ENCODE peak calls at places on chromosomes 16 and 17, in five cellular contexts. A is stomach, D is body of pancreas, W is upper lobe of right lung, H is esophagus squamous epithelium. Y is an unnamed sample. For H3K4me1, the result is how much of the 10 kb centered on the place peaks cover.

GRCh38 chr17:21376835-21377690 is 906 bp downstream of the KCNJ12 start:
- DNase-seq in A (peak), D (peak), H (no peak), W (no peak), Y (no peak)

GRCh38 chr16:73171380-73171779 is 123.5 kb upstream of the ZFHX3 start:
- DNase-seq in A (no peak), D (no peak), W (no peak), H (no peak), Y (no peak)

GRCh38 chr17:3038941-3039340 is 24.5 kb downstream of the OR1D5 start:
- DNase-seq in D (no peak), A (no peak), H (no peak), W (peak), Y (no peak)

GRCh38 chr16:14562691-14563491 is 67.2 kb downstream of the PARN start:
- DNase-seq in H (no peak), W (no peak), D (peak), A (peak), Y (no peak)

GRCh38 chr16:11759163-11759834 is 16.6 kb upstream of the TXNDC11 start:
- DNase-seq in D (peak), H (no peak), W (no peak), A (peak), Y (no peak)

GRCh38 chr16:51982715-51983680 is 563.9 kb downstream of the TOX3 start:
- DNase-seq in D (peak), H (no peak), W (no peak), A (peak), Y (peak)

GRCh38 chr17:79814966-79815835 is 18.3 kb upstream of the CBX8 start:
- DNase-seq in D (peak), W (peak), H (no peak), A (peak), Y (no peak)

GRCh38 chr16:80563066-80563465 is 22.3 kb downstream of the DYNLRB2 start:
- DNase-seq in A (no peak), W (no peak), H (no peak), D (no peak), Y (no peak)

GRCh38 chr17:77594416-77595209 is 363.9 kb upstream of the TNRC6C start:
- DNase-seq in W (peak), H (no peak), D (no peak), A (no peak), Y (no peak)

GRCh38 chr17:46129302-46129701 is 63.9 kb downstream of the KANSL1 start:
- DNase-seq in A (no peak), W (no peak), H (no peak), D (no peak), Y (no peak)

GRCh38 chr16:57541754-57542435 is 548 bp upstream of the ADGRG5 start:
- DNase-seq in W (no peak), H (no peak), D (no peak), A (no peak), Y (no peak)

GRCh38 chr17:68301438-68301959 is 10.2 kb downstream of the ARSG start:
- DNase-seq in A (no peak), W (no peak), D (no peak), H (no peak), Y (no peak)

DNA sequence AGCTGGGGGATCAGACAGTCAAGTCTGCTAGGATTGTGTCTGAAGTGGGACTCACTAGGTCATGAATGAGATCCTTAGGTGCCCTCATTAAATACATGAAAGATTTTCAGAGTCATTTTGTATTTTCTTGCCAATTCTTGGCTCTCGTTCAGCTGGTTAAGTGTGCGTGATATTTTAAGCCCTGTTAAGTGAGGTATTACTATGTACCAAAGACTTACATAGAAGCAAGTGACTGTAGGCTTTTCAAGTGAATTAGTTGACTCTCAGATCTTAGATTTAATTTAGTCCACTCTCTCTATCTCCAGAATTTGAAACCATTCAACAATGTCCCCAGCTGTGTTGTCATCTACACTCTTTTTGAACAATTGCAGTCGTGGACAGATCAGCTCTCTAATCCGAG is 219.4 kb downstream of the FOXL1 start:
- DNase-seq in D (no peak), A (no peak), W (no peak), H (no peak), Y (no peak)
- H3K4me1 ChIP-seq in D (under half), A (under half), W (under half), H (under half), Y (under half)

DNA sequence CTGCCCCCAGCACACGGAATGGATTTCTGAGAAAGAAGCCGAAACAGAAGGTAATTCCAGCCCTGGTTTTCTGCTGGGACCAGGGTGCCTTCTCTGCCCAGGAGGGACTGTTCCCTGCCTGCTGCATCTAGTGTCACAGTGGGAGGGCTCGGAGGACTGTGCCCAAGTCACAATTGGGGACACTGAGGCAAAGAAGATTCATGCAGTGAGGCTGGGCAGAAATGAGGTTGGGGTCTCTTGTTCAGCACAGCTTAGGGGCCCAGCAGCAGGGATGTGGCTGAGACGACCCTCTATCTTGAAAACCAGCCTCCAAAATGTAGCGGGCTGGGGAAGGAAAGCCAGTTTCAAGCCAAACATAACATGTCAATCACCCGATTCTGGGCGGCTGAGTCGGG is 592 bp downstream of the IL21R start:
- DNase-seq in W (no peak), H (no peak), D (no peak), A (no peak), Y (peak)
- H3K4me1 ChIP-seq in W (under half), H (under half), D (under half), A (under half), Y (under half)

DNA sequence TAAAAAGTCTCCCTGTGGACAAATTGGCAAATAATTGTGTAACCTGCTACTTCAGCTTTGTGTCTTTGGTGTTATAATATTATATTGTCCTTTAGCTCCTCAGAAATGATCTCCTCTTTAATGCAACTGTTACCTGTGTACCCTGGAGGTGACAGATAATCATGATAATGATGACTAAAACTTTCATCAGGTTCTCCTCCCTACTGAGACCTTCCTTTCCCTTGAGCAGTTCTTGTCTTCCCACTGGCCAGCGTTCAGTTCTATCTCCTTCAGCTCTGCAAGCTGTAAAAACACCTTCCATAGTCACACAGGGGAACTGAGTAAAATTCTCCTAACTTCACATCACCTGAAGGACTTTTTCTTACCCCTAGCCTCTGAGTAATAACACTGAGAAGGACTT is 14.6 kb downstream of the KRT12 start:
- DNase-seq in H (no peak), W (no peak), D (no peak), A (no peak), Y (no peak)
- H3K4me1 ChIP-seq in H (under half), W (under half), D (under half), A (under half), Y (under half)

DNA sequence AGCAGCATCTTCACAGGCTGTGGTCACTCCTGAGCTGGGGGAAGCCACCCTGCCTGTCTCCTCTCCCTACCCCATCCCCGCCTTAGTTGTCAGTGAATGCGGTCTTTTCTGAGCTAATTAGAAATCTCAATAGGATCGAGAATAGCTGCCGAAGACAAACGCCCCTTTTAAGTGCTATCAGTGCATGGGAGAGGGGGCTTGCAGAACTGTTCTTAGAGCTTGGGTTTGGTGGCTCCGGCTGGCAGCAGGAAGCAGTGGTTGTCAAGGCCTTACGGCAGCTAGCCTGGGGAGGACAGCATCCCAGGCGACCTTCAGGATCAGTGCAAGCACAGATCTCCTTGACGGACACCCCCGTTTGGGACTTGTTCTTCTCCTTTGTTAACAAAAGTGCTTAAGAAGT is 195.1 kb downstream of the CCDC182 start:
- DNase-seq in D (no peak), H (no peak), A (no peak), W (no peak), Y (no peak)
- H3K4me1 ChIP-seq in D (under half), H (under half), A (under half), W (under half), Y (under half)

GRCh38 chr17:49210158-49211029 is at the start of the genes ABI3 and GNGT2:
- DNase-seq in A (peak), D (peak), W (no peak), H (no peak), Y (peak)
- H3K4me1 ChIP-seq in A (under half), D (under half), W (under half), H (under half), Y (half or more)

Y was measured in naive thymus-derived CD4-positive, alpha-beta T cell.